ENCODE peak calls at places on chromosomes 5 and 9, in six cellular contexts. One of them, this sample, is unnamed.

GRCh38 chr5:149127394-149127955 is 13.8 kb upstream of the ABLIM3 start:
- DNase-seq in transverse colon: no peak
- DNase-seq in HepG2: no peak
- DNase-seq in HCT116: no peak
- DNase-seq in heart left ventricle: no peak
- DNase-seq in right lobe of liver: no peak
- DNase-seq in this sample: no peak

GRCh38 chr5:10262995-10263394 is 12.9 kb downstream of the CCT5 start:
- DNase-seq in right lobe of liver: peak
- DNase-seq in heart left ventricle: no peak
- DNase-seq in transverse colon: no peak
- DNase-seq in HCT116: no peak
- DNase-seq in HepG2: no peak
- DNase-seq in this sample: no peak

GRCh38 chr5:124819201-124819600 is 72.8 kb upstream of the ZNF608 start:
- DNase-seq in right lobe of liver: no peak
- DNase-seq in HCT116: no peak
- DNase-seq in HepG2: no peak
- DNase-seq in transverse colon: no peak
- DNase-seq in heart left ventricle: no peak
- DNase-seq in this sample: no peak

GRCh38 chr5:133897431-133897830 is 71.0 kb downstream of the C5orf15 start:
- DNase-seq in right lobe of liver: no peak
- DNase-seq in HCT116: no peak
- DNase-seq in transverse colon: no peak
- DNase-seq in HepG2: no peak
- DNase-seq in heart left ventricle: no peak
- DNase-seq in this sample: no peak

GRCh38 chr5:1750469-1750868 is 49.2 kb downstream of the MRPL36 start:
- DNase-seq in HCT116: no peak
- DNase-seq in right lobe of liver: no peak
- DNase-seq in heart left ventricle: peak
- DNase-seq in transverse colon: no peak
- DNase-seq in HepG2: no peak
- DNase-seq in this sample: no peak

GRCh38 chr5:13985736-13986418 is 41.4 kb upstream of the DNAH5 start:
- DNase-seq in HCT116: peak
- DNase-seq in transverse colon: no peak
- DNase-seq in heart left ventricle: no peak
- DNase-seq in HepG2: peak
- DNase-seq in right lobe of liver: no peak
- DNase-seq in this sample: no peak

GRCh38 chr5:102314328-102314727 is 18.2 kb upstream of the SLCO4C1 start:
- DNase-seq in HCT116: no peak
- DNase-seq in right lobe of liver: no peak
- DNase-seq in HepG2: no peak
- DNase-seq in heart left ventricle: no peak
- DNase-seq in transverse colon: no peak
- DNase-seq in this sample: peak

GRCh38 chr5:72248352-72249032 is 71.5 kb downstream of the MRPS27 start:
- DNase-seq in HCT116: peak
- DNase-seq in HepG2: no peak
- DNase-seq in transverse colon: peak
- DNase-seq in right lobe of liver: no peak
- DNase-seq in heart left ventricle: peak
- DNase-seq in this sample: peak

GRCh38 chr5:94802450-94802849 is 184.0 kb downstream of the SLF1 start:
- DNase-seq in heart left ventricle: no peak
- DNase-seq in transverse colon: no peak
- DNase-seq in HepG2: no peak
- DNase-seq in right lobe of liver: no peak
- DNase-seq in HCT116: no peak
- DNase-seq in this sample: peak

GRCh38 chr5:141605523-141606277 is 13.1 kb downstream of the DIAPH1 start:
- DNase-seq in transverse colon: peak
- DNase-seq in HepG2: no peak
- DNase-seq in heart left ventricle: peak
- DNase-seq in right lobe of liver: no peak
- DNase-seq in HCT116: no peak
- DNase-seq in this sample: peak

GRCh38 chr9:124475158-124475867 is 25.1 kb downstream of the ADGRD2 start:
- DNase-seq in right lobe of liver: no peak
- DNase-seq in HepG2: no peak
- DNase-seq in heart left ventricle: no peak
- DNase-seq in transverse colon: no peak
- DNase-seq in HCT116: no peak
- DNase-seq in this sample: no peak

DNA sequence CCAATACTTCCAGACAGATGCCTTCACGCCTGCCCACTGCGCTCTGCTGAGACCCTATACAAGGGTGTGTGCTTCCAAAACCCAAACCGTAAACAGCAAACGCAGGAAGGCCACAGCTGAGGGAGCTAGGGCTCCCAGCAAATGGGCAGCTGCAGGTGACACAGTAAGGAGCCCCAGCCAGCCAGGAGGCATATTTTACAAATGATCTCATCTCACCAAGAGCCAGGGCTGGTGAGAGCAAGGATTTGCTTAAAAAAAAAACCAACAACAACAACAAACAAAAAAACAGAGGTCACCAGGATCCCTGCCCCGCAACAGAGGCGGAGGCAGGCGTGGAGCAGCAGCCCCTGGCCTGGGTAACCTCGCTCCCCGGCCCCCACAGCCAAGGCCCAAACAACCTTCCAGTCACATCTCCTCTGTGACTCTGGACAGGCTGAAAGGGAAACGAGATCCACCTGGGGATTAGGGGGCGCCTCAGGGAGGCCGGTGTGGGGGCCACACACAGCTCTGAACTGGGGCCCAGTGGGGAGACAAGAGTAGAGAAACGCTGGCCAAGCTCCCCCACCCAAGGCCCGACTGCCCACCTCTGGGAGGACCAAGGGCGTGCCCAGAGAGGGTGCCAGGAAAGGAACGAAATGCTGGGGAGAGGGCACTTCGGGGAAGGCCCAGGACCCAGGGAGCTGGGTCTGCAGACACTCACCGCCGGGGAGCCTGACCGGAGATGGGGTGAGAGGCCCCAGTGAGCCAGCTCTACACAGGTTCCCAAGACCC is 3.3 kb downstream of the NACC2 start:
- DNase-seq in HCT116: no peak
- DNase-seq in transverse colon: no peak
- DNase-seq in heart left ventricle: no peak
- DNase-seq in right lobe of liver: no peak
- DNase-seq in HepG2: no peak
- DNase-seq in this sample: no peak
- TF ChIP-seq POLR2A in HCT116: no peak
- TF ChIP-seq POLR2A in transverse colon: no peak
- TF ChIP-seq POLR2A in heart left ventricle: no peak
- TF ChIP-seq POLR2A in right lobe of liver: no peak
- TF ChIP-seq POLR2A in HepG2: no peak
- TF ChIP-seq POLR2A in this sample: no peak

DNA sequence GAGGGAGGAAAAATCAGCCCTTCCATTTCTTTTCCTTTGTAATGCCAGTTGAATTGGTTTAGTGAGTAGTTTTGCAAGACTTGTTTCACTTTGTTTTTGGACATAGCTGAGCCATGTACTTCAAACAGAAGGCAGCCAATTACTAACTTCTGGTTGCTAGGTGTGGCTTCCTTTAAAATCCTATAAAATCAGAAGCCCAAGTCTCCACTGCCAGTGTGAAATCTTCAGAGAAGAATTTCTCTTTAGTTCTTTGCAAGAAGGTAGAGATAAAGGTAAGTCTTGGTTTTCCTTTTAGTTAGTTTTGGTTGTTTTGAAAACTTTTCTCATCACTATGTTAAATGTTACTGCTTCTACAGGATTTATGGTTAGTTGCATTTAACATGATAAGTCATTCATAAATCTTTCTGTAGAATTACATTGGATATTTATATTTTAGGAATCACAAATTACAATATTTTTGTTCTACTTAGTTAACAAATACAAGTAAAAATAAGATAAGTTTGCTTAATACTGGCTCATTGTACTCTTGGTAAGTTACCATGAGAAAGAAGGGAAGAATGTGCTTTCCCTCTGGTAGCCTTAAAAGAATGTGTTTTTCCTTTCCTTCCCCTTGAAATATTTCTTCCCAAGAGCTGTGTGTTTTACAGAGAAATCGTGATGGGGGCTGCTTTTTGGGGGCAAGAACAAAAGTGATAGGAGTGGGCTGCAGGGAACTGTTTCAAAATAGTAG is at the start of gene ANXA1:
- DNase-seq in HepG2: no peak
- DNase-seq in heart left ventricle: no peak
- DNase-seq in transverse colon: no peak
- DNase-seq in HCT116: peak
- DNase-seq in right lobe of liver: no peak
- DNase-seq in this sample: peak
- TF ChIP-seq POLR2A in HepG2: no peak
- TF ChIP-seq POLR2A in heart left ventricle: no peak
- TF ChIP-seq POLR2A in transverse colon: peak
- TF ChIP-seq POLR2A in HCT116: peak
- TF ChIP-seq POLR2A in right lobe of liver: peak
- TF ChIP-seq POLR2A in this sample: peak

DNA sequence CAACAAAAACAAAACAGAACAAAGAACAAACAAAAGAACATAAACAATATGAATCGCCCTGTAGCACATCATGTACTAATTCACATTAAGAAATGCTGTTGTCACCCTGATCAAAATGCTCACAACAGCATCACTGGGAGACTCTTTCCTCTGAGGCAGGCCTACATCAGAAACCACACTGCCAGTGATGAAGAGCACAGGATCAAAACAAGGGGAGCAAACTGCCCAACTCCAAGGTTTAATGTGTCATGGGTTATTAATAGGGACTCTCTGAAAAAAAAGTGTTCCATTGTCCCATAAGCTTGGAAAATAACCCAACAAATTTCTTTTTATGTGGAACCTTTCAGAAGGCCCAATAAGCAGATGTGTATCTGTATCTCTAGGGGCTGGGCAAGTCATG is 74.2 kb downstream of the PTPN3 start:
- DNase-seq in HCT116: no peak
- DNase-seq in right lobe of liver: no peak
- DNase-seq in heart left ventricle: no peak
- DNase-seq in transverse colon: no peak
- DNase-seq in HepG2: no peak
- DNase-seq in this sample: no peak
- TF ChIP-seq POLR2A in HCT116: no peak
- TF ChIP-seq POLR2A in right lobe of liver: no peak
- TF ChIP-seq POLR2A in heart left ventricle: no peak
- TF ChIP-seq POLR2A in transverse colon: no peak
- TF ChIP-seq POLR2A in HepG2: no peak
- TF ChIP-seq POLR2A in this sample: no peak

DNA sequence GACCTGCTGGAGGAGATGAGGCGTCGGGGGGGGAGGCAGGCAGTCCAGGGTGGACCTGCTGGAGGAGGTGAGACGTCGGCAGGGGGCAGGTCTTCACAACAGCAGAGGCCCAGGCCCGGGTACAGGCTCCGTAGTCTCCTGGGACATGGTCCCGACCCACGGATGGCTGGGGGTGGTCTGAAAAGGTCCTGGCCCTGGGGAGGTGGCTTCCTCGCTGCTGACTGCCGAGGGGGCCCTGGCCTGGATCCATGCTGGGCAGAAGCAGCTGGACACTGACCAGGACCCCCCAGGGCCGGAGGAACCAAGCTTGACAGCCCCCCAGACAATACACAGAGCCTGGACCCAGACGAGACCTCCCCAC is 8.5 kb downstream of the EGFL7 start:
- DNase-seq in HCT116: no peak
- DNase-seq in HepG2: no peak
- DNase-seq in right lobe of liver: no peak
- DNase-seq in heart left ventricle: no peak
- DNase-seq in transverse colon: no peak
- DNase-seq in this sample: no peak
- TF ChIP-seq POLR2A in HCT116: no peak
- TF ChIP-seq POLR2A in HepG2: no peak
- TF ChIP-seq POLR2A in right lobe of liver: no peak
- TF ChIP-seq POLR2A in heart left ventricle: no peak
- TF ChIP-seq POLR2A in transverse colon: no peak
- TF ChIP-seq POLR2A in this sample: no peak

DNA sequence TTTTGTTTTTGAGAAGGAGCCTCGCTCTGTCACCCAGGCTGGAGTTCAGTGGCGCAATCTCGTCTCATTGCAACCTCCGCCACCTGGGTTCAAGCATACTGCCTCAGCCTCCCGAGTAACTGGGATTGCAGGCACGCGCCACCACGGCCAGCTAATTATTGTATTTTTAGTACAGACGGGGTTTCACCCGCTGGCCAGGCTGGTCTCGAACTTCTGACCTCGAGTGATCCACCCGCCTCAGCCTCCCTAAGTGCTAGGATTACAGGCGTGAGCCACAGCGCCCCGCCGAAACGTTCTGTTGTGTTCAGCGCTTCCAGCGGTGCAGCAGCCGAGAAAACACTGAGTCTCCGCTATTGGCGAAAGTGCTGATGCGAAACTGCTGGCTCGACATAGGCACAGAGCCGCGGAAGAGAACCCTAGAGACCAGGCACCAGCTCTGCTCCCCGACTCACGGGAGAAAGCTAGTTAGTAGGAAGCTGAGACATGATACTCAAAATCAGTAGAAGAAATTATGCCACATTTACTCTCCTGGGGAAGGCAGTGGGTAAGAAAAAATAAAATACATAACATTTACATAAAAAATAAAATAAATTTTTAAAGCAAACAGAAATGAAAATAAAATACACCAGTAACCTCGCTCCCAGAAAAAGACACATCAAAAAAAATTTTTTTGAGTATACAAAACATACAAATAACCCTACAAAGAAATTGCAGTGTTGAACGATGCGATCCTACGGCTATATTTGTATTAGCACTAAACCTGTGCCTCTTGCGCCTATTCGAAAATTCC is 31.6 kb downstream of the ANXA2R start:
- DNase-seq in HCT116: peak
- DNase-seq in right lobe of liver: peak
- DNase-seq in heart left ventricle: peak
- DNase-seq in HepG2: peak
- DNase-seq in transverse colon: peak
- DNase-seq in this sample: peak
- TF ChIP-seq POLR2A in HCT116: no peak
- TF ChIP-seq POLR2A in right lobe of liver: peak
- TF ChIP-seq POLR2A in heart left ventricle: no peak
- TF ChIP-seq POLR2A in HepG2: peak
- TF ChIP-seq POLR2A in transverse colon: peak
- TF ChIP-seq POLR2A in this sample: no peak

GRCh38 chr5:179610109-179610902 is 13.2 kb downstream of the HNRNPH1 start:
- DNase-seq in HepG2: no peak
- DNase-seq in transverse colon: no peak
- DNase-seq in right lobe of liver: no peak
- DNase-seq in heart left ventricle: no peak
- DNase-seq in HCT116: no peak
- DNase-seq in this sample: no peak
- TF ChIP-seq POLR2A in HepG2: peak
- TF ChIP-seq POLR2A in transverse colon: no peak
- TF ChIP-seq POLR2A in right lobe of liver: no peak
- TF ChIP-seq POLR2A in heart left ventricle: no peak
- TF ChIP-seq POLR2A in HCT116: no peak
- TF ChIP-seq POLR2A in this sample: no peak

This sample was measured in erythroblast.